ENCODE peak calls at places on chromosomes 7 and 10, in six cellular contexts. One of them, this sample, is unnamed. For H3K4me1 and H3K9me3, the result is how much of the 10 kb centered on the place peaks cover.

GRCh38 chr10:79983286-79983909 is 34.5 kb upstream of the SFTPD start:
- DNase-seq in cardiac muscle cell: no peak
- DNase-seq in gastrocnemius medialis: no peak
- DNase-seq in upper lobe of right lung: no peak
- DNase-seq in tibial nerve: no peak
- DNase-seq in A549: no peak
- DNase-seq in this sample: no peak

GRCh38 chr7:116779921-116780320 is 82.5 kb upstream of the CAPZA2 start:
- DNase-seq in A549: no peak
- DNase-seq in gastrocnemius medialis: no peak
- DNase-seq in cardiac muscle cell: no peak
- DNase-seq in tibial nerve: no peak
- DNase-seq in upper lobe of right lung: no peak
- DNase-seq in this sample: no peak

GRCh38 chr10:121285797-121286196 is 312.4 kb downstream of the FGFR2 start:
- DNase-seq in upper lobe of right lung: no peak
- DNase-seq in A549: no peak
- DNase-seq in tibial nerve: no peak
- DNase-seq in cardiac muscle cell: no peak
- DNase-seq in gastrocnemius medialis: no peak
- DNase-seq in this sample: no peak

GRCh38 chr10:67662415-67662814 is 33.6 kb downstream of the CTNNA3 start:
- DNase-seq in A549: no peak
- DNase-seq in tibial nerve: no peak
- DNase-seq in gastrocnemius medialis: no peak
- DNase-seq in cardiac muscle cell: no peak
- DNase-seq in upper lobe of right lung: no peak
- DNase-seq in this sample: no peak

GRCh38 chr10:95742529-95742884 is 13.5 kb upstream of the ENTPD1 start:
- DNase-seq in gastrocnemius medialis: no peak
- DNase-seq in A549: no peak
- DNase-seq in upper lobe of right lung: no peak
- DNase-seq in cardiac muscle cell: no peak
- DNase-seq in tibial nerve: peak
- DNase-seq in this sample: no peak

GRCh38 chr10:116470071-116470470 is 42.4 kb downstream of the PNLIPRP3 start:
- DNase-seq in upper lobe of right lung: no peak
- DNase-seq in cardiac muscle cell: no peak
- DNase-seq in tibial nerve: no peak
- DNase-seq in A549: no peak
- DNase-seq in gastrocnemius medialis: no peak
- DNase-seq in this sample: no peak

GRCh38 chr7:157480651-157481050 is 143.8 kb downstream of the DNAJB6 start:
- DNase-seq in tibial nerve: no peak
- DNase-seq in upper lobe of right lung: no peak
- DNase-seq in cardiac muscle cell: no peak
- DNase-seq in gastrocnemius medialis: peak
- DNase-seq in A549: no peak
- DNase-seq in this sample: no peak

GRCh38 chr7:768881-769504 is 41.9 kb upstream of the PRKAR1B start:
- DNase-seq in tibial nerve: no peak
- DNase-seq in gastrocnemius medialis: peak
- DNase-seq in cardiac muscle cell: peak
- DNase-seq in upper lobe of right lung: no peak
- DNase-seq in A549: no peak
- DNase-seq in this sample: peak

GRCh38 chr7:36203081-36203775 is 50.2 kb downstream of the EEPD1 start:
- DNase-seq in upper lobe of right lung: no peak
- DNase-seq in gastrocnemius medialis: no peak
- DNase-seq in A549: no peak
- DNase-seq in cardiac muscle cell: no peak
- DNase-seq in tibial nerve: no peak
- DNase-seq in this sample: no peak

GRCh38 chr7:153217032-153217431 is 457.5 kb downstream of the ACTR3B start:
- DNase-seq in tibial nerve: no peak
- DNase-seq in upper lobe of right lung: no peak
- DNase-seq in gastrocnemius medialis: no peak
- DNase-seq in cardiac muscle cell: no peak
- DNase-seq in A549: no peak
- DNase-seq in this sample: no peak

GRCh38 chr7:100801833-100802568 is 25.3 kb downstream of the EPHB4 start:
- DNase-seq in upper lobe of right lung: peak
- DNase-seq in gastrocnemius medialis: no peak
- DNase-seq in cardiac muscle cell: no peak
- DNase-seq in A549: peak
- DNase-seq in tibial nerve: no peak
- DNase-seq in this sample: peak

GRCh38 chr10:132363376-132363775 is 31.4 kb downstream of the LRRC27 start:
- DNase-seq in tibial nerve: no peak
- DNase-seq in cardiac muscle cell: no peak
- DNase-seq in A549: no peak
- DNase-seq in gastrocnemius medialis: no peak
- DNase-seq in upper lobe of right lung: peak
- DNase-seq in this sample: no peak

GRCh38 chr10:69685426-69685801 is 55.4 kb downstream of the FAM241B start:
- DNase-seq in A549: no peak
- DNase-seq in tibial nerve: no peak
- DNase-seq in cardiac muscle cell: no peak
- DNase-seq in upper lobe of right lung: no peak
- DNase-seq in gastrocnemius medialis: no peak
- DNase-seq in this sample: no peak

GRCh38 chr7:26490631-26491624 is 199.3 kb downstream of the SNX10 start:
- DNase-seq in cardiac muscle cell: no peak
- DNase-seq in A549: no peak
- DNase-seq in gastrocnemius medialis: peak
- DNase-seq in upper lobe of right lung: no peak
- DNase-seq in tibial nerve: no peak
- DNase-seq in this sample: no peak

GRCh38 chr7:11748884-11749283 is 83.1 kb downstream of the THSD7A start:
- DNase-seq in upper lobe of right lung: no peak
- DNase-seq in tibial nerve: no peak
- DNase-seq in cardiac muscle cell: no peak
- DNase-seq in gastrocnemius medialis: no peak
- DNase-seq in A549: no peak
- DNase-seq in this sample: no peak

GRCh38 chr7:41096921-41097320 is 606.0 kb downstream of the INHBA start:
- DNase-seq in cardiac muscle cell: no peak
- DNase-seq in tibial nerve: no peak
- DNase-seq in upper lobe of right lung: no peak
- DNase-seq in A549: no peak
- DNase-seq in gastrocnemius medialis: no peak
- DNase-seq in this sample: no peak

GRCh38 chr7:42876182-42877068 is 35.4 kb downstream of the C7orf25 start:
- DNase-seq in cardiac muscle cell: peak
- DNase-seq in tibial nerve: peak
- DNase-seq in gastrocnemius medialis: no peak
- DNase-seq in upper lobe of right lung: no peak
- DNase-seq in A549: no peak
- DNase-seq in this sample: no peak

GRCh38 chr10:125123363-125124113 is 36.8 kb downstream of the CTBP2 start:
- DNase-seq in upper lobe of right lung: peak
- DNase-seq in cardiac muscle cell: no peak
- DNase-seq in gastrocnemius medialis: peak
- DNase-seq in tibial nerve: peak
- DNase-seq in A549: peak
- DNase-seq in this sample: no peak

GRCh38 chr7:1028775-1029636 is 15.3 kb upstream of the GPR146 start:
- DNase-seq in cardiac muscle cell: peak
- DNase-seq in gastrocnemius medialis: peak
- DNase-seq in upper lobe of right lung: peak
- DNase-seq in A549: peak
- DNase-seq in tibial nerve: peak
- DNase-seq in this sample: peak

GRCh38 chr10:13294784-13295183 is 5.1 kb downstream of the PHYH start:
- DNase-seq in tibial nerve: no peak
- DNase-seq in upper lobe of right lung: no peak
- DNase-seq in A549: no peak
- DNase-seq in gastrocnemius medialis: no peak
- DNase-seq in cardiac muscle cell: no peak
- DNase-seq in this sample: no peak

GRCh38 chr10:34231441-34232180 is 583.5 kb downstream of the PARD3 start:
- DNase-seq in A549: no peak
- DNase-seq in gastrocnemius medialis: no peak
- DNase-seq in tibial nerve: no peak
- DNase-seq in upper lobe of right lung: no peak
- DNase-seq in cardiac muscle cell: no peak
- DNase-seq in this sample: peak

GRCh38 chr10:122462533-122463465 is 1.4 kb downstream of the HTRA1 start:
- DNase-seq in gastrocnemius medialis: peak
- DNase-seq in tibial nerve: peak
- DNase-seq in A549: no peak
- DNase-seq in upper lobe of right lung: no peak
- DNase-seq in cardiac muscle cell: peak
- DNase-seq in this sample: no peak

GRCh38 chr7:111439977-111440376 is 122.3 kb downstream of the IMMP2L start:
- DNase-seq in A549: no peak
- DNase-seq in cardiac muscle cell: no peak
- DNase-seq in tibial nerve: no peak
- DNase-seq in gastrocnemius medialis: no peak
- DNase-seq in upper lobe of right lung: no peak
- DNase-seq in this sample: no peak

GRCh38 chr7:106068986-106069385 is 43.1 kb downstream of the SYPL1 start:
- DNase-seq in gastrocnemius medialis: no peak
- DNase-seq in A549: no peak
- DNase-seq in upper lobe of right lung: no peak
- DNase-seq in tibial nerve: no peak
- DNase-seq in cardiac muscle cell: no peak
- DNase-seq in this sample: no peak

GRCh38 chr7:157273208-157274202 is 63.3 kb upstream of the DNAJB6 start:
- DNase-seq in A549: peak
- DNase-seq in tibial nerve: peak
- DNase-seq in cardiac muscle cell: peak
- DNase-seq in upper lobe of right lung: peak
- DNase-seq in gastrocnemius medialis: peak
- DNase-seq in this sample: peak

GRCh38 chr10:132113766-132114365 is 48.1 kb downstream of the JAKMIP3 start:
- DNase-seq in cardiac muscle cell: no peak
- DNase-seq in tibial nerve: no peak
- DNase-seq in gastrocnemius medialis: no peak
- DNase-seq in A549: no peak
- DNase-seq in upper lobe of right lung: peak
- DNase-seq in this sample: no peak

DNA sequence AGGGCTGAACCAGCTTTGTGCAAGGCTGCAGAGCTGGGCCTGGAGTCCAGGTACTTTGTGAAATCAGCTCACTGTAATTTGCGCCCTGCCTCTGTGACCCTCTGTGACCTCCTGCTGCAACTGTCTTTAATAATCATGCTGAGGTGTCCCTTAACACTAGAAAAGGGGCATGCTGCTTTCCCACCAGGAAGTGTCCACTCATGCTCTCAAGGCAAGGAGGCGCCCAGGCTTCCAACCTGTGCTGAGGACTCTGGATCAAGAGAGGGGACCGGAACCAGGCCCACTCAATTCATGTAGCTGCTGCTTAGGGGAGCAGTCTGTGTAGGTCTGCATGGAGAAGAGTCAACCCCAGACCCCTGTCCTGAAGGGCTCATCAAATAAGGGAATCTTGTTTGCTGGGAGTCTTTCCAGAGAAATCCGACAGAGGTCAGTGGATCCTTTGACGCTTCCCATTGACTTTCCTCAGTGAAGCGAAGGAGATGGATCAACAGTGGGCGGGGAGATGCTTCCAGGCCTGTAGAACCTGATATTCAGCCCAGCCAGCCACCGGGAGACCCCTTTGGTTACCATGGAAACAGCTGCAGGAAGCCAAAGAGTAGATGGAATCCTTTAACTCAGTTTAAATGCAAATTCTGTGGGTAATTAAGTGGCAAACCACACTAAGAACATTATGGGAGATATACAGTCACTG is 945.9 kb downstream of the GRID1 start:
- DNase-seq in cardiac muscle cell: no peak
- DNase-seq in gastrocnemius medialis: no peak
- DNase-seq in A549: no peak
- DNase-seq in upper lobe of right lung: no peak
- DNase-seq in tibial nerve: no peak
- DNase-seq in this sample: no peak
- TF ChIP-seq CTCF in cardiac muscle cell: no peak
- TF ChIP-seq CTCF in gastrocnemius medialis: no peak
- TF ChIP-seq CTCF in A549: no peak
- TF ChIP-seq CTCF in upper lobe of right lung: no peak
- TF ChIP-seq CTCF in tibial nerve: no peak
- TF ChIP-seq CTCF in this sample: no peak

GRCh38 chr7:143388491-143389101 is 7.5 kb downstream of the ZYX start:
- DNase-seq in A549: no peak
- DNase-seq in gastrocnemius medialis: no peak
- DNase-seq in upper lobe of right lung: no peak
- DNase-seq in tibial nerve: no peak
- DNase-seq in cardiac muscle cell: no peak
- DNase-seq in this sample: no peak

GRCh38 chr7:143390773-143391114 is 9.6 kb downstream of the ZYX start:
- DNase-seq in A549: no peak
- DNase-seq in gastrocnemius medialis: no peak
- DNase-seq in upper lobe of right lung: no peak
- DNase-seq in tibial nerve: no peak
- DNase-seq in cardiac muscle cell: no peak
- DNase-seq in this sample: no peak

GRCh38 chr7:143389316-143390097 is 8.4 kb downstream of the ZYX start:
- DNase-seq in cardiac muscle cell: no peak
- DNase-seq in upper lobe of right lung: no peak
- DNase-seq in tibial nerve: no peak
- DNase-seq in A549: no peak
- DNase-seq in gastrocnemius medialis: no peak
- DNase-seq in this sample: no peak

GRCh38 chr7:143391462-143392404 is 10.6 kb downstream of the ZYX start:
- DNase-seq in tibial nerve: peak
- DNase-seq in upper lobe of right lung: no peak
- DNase-seq in gastrocnemius medialis: peak
- DNase-seq in cardiac muscle cell: no peak
- DNase-seq in A549: no peak
- DNase-seq in this sample: no peak

GRCh38 chr7:143390098-143390772 is 9.1 kb downstream of the ZYX start:
- DNase-seq in cardiac muscle cell: no peak
- DNase-seq in upper lobe of right lung: no peak
- DNase-seq in A549: no peak
- DNase-seq in tibial nerve: no peak
- DNase-seq in gastrocnemius medialis: no peak
- DNase-seq in this sample: no peak
- H3K4me1 ChIP-seq in cardiac muscle cell: under half
- H3K4me1 ChIP-seq in upper lobe of right lung: half or more
- H3K4me1 ChIP-seq in A549: under half
- H3K4me1 ChIP-seq in tibial nerve: under half
- H3K4me1 ChIP-seq in gastrocnemius medialis: under half
- H3K4me1 ChIP-seq in this sample: under half

DNA sequence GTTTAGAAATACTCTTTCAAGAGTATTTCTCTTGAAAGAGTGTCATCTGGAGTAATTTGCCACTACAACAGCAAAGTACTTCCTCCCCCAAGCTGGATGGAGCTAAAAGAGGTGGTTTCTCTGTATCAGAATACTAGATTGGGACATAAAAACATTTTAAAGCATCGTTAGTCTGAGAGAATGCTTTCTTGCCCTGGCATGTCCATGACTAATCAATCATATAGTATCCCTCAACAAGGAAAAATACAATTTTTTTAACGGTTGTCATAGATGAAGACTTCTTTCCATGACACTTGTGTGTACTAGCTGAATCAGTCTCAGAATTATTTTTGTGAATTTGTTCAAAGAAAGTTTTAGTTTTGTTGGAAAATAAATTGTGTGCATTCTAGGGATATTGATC is 237.9 kb downstream of the NEBL start:
- DNase-seq in A549: no peak
- DNase-seq in cardiac muscle cell: no peak
- DNase-seq in upper lobe of right lung: no peak
- DNase-seq in tibial nerve: no peak
- DNase-seq in gastrocnemius medialis: no peak
- DNase-seq in this sample: no peak
- H3K9me3 ChIP-seq in A549: under half
- H3K9me3 ChIP-seq in cardiac muscle cell: under half
- H3K9me3 ChIP-seq in upper lobe of right lung: under half
- H3K9me3 ChIP-seq in tibial nerve: under half
- H3K9me3 ChIP-seq in gastrocnemius medialis: under half
- H3K9me3 ChIP-seq in this sample: under half

GRCh38 chr7:148676291-148676690 is 22.4 kb upstream of the CUL1 start:
- DNase-seq in upper lobe of right lung: no peak
- DNase-seq in A549: no peak
- DNase-seq in cardiac muscle cell: no peak
- DNase-seq in gastrocnemius medialis: no peak
- DNase-seq in tibial nerve: no peak
- DNase-seq in this sample: no peak
- TF ChIP-seq CTCF in upper lobe of right lung: no peak
- TF ChIP-seq CTCF in A549: no peak
- TF ChIP-seq CTCF in cardiac muscle cell: no peak
- TF ChIP-seq CTCF in gastrocnemius medialis: no peak
- TF ChIP-seq CTCF in tibial nerve: no peak
- TF ChIP-seq CTCF in this sample: no peak